ENCODE peak calls at places on chromosomes 11 and 22, in four cellular contexts. L is aorta, U is upper lobe of right lung, F is PC-3. Q is an unnamed sample. For H3K4me1, the result is how much of the 10 kb centered on the place peaks cover.

GRCh38 chr11:71182791-71183556 is 69.4 kb downstream of the SHANK2 start:
- DNase-seq in L (no peak), U (no peak), F (no peak), Q (no peak)

GRCh38 chr22:39130892-39131855 is 21.3 kb downstream of the CBX7 start:
- DNase-seq in L (peak), U (no peak), F (no peak), Q (no peak)

GRCh38 chr22:48951836-48952235 is 875.8 kb downstream of the BRD1 start:
- DNase-seq in L (no peak), U (no peak), F (no peak), Q (no peak)

GRCh38 chr22:26842103-26842502 is 184.7 kb downstream of the MIAT start:
- DNase-seq in L (no peak), U (no peak), F (no peak), Q (no peak)

GRCh38 chr11:45500457-45500856 is 165.0 kb downstream of the CHST1 start:
- DNase-seq in L (no peak), U (no peak), F (no peak), Q (no peak)

GRCh38 chr11:122516686-122517085 is 138.8 kb upstream of the UBASH3B start:
- DNase-seq in L (no peak), U (no peak), F (no peak), Q (no peak)

GRCh38 chr11:81197396-81197795 is 1536.3 kb downstream of the FAM181B start:
- DNase-seq in L (no peak), U (no peak), F (no peak), Q (no peak)

GRCh38 chr11:35282226-35282882 is 137.0 kb downstream of the SLC1A2 start:
- DNase-seq in L (no peak), U (no peak), F (no peak), Q (no peak)

GRCh38 chr11:59426361-59427067 is at the start of gene OR5A2:
- DNase-seq in L (no peak), U (no peak), F (peak), Q (no peak)

GRCh38 chr11:78417888-78418583 is 416 bp upstream of the GAB2 start:
- DNase-seq in L (peak), U (peak), F (peak), Q (peak)

GRCh38 chr11:131999084-131999483 is 628.7 kb downstream of the NTM start:
- DNase-seq in L (no peak), U (no peak), F (no peak), Q (no peak)

GRCh38 chr11:64934765-64935633 is 694 bp downstream of the GPHA2 start:
- DNase-seq in L (no peak), U (peak), F (no peak), Q (no peak)

GRCh38 chr22:30221121-30221992 is 25.2 kb downstream of the LIF start:
- DNase-seq in L (no peak), U (no peak), F (no peak), Q (no peak)

GRCh38 chr11:62501432-62501891 is 45.1 kb downstream of the AHNAK start:
- DNase-seq in L (no peak), U (no peak), F (no peak), Q (peak)

GRCh38 chr11:74019104-74019738 is 10.3 kb upstream of the UCP3 start:
- DNase-seq in L (no peak), U (no peak), F (no peak), Q (no peak)

GRCh38 chr11:62539238-62539925 is 7.2 kb downstream of the AHNAK start:
- DNase-seq in L (peak), U (peak), F (peak), Q (peak)

GRCh38 chr11:70067591-70068341 is 10.4 kb upstream of the ANO1 start:
- DNase-seq in L (no peak), U (no peak), F (peak), Q (no peak)

GRCh38 chr11:33692013-33692504 is 8.6 kb downstream of the C11orf91 start:
- DNase-seq in L (peak), U (no peak), F (peak), Q (peak)

GRCh38 chr11:10659339-10660216 is 34.0 kb downstream of the IRAG1 start:
- DNase-seq in L (peak), U (peak), F (peak), Q (no peak)

GRCh38 chr11:75924966-75925784 is 110.2 kb downstream of the UVRAG start:
- DNase-seq in L (no peak), U (no peak), F (peak), Q (peak)

GRCh38 chr11:126318642-126319373 is 14.9 kb downstream of the DCPS start:
- DNase-seq in L (peak), U (no peak), F (peak), Q (peak)

GRCh38 chr11:132158696-132159095 is 788.3 kb downstream of the NTM start:
- DNase-seq in L (no peak), U (no peak), F (peak), Q (no peak)

GRCh38 chr22:43180670-43181069 is 6.3 kb downstream of the TTLL12 start:
- DNase-seq in L (peak), U (no peak), F (no peak), Q (no peak)

GRCh38 chr11:108788565-108789199 is 123.8 kb downstream of the DDX10 start:
- DNase-seq in L (no peak), U (no peak), F (peak), Q (no peak)

GRCh38 chr11:2846056-2846455 is 39.5 kb downstream of the CDKN1C start:
- DNase-seq in L (no peak), U (no peak), F (no peak), Q (no peak)

GRCh38 chr11:74141274-74141695 is 29.5 kb downstream of the C2CD3 start:
- DNase-seq in L (no peak), U (no peak), F (peak), Q (no peak)

GRCh38 chr22:27488456-27489224 is 312.9 kb downstream of the MN1 start:
- DNase-seq in L (peak), U (no peak), F (peak), Q (no peak)

GRCh38 chr11:65362320-65362931 is 7.9 kb downstream of the TIGD3 start:
- DNase-seq in L (no peak), U (no peak), F (no peak), Q (no peak)

GRCh38 chr11:13183094-13183825 is 94.3 kb upstream of the BMAL1 start:
- DNase-seq in L (no peak), U (no peak), F (peak), Q (no peak)

GRCh38 chr11:6387811-6388599 is 2.3 kb upstream of the SMPD1 start:
- DNase-seq in L (no peak), U (no peak), F (no peak), Q (no peak)

GRCh38 chr11:76007179-76007578 is 192.2 kb downstream of the UVRAG start:
- DNase-seq in L (no peak), U (no peak), F (no peak), Q (no peak)

GRCh38 chr22:37566329-37566837 is 6.1 kb downstream of the CDC42EP1 start:
- DNase-seq in L (peak), U (peak), F (no peak), Q (no peak)

GRCh38 chr22:37565830-37566229 is 5.5 kb downstream of the CDC42EP1 start:
- DNase-seq in L (no peak), U (no peak), F (no peak), Q (no peak)

GRCh38 chr22:37562049-37562784 is 1.9 kb downstream of the CDC42EP1 start:
- DNase-seq in L (no peak), U (no peak), F (no peak), Q (no peak)

GRCh38 chr22:37563153-37564081 is 3.1 kb downstream of the CDC42EP1 start:
- DNase-seq in L (peak), U (peak), F (peak), Q (peak)

DNA sequence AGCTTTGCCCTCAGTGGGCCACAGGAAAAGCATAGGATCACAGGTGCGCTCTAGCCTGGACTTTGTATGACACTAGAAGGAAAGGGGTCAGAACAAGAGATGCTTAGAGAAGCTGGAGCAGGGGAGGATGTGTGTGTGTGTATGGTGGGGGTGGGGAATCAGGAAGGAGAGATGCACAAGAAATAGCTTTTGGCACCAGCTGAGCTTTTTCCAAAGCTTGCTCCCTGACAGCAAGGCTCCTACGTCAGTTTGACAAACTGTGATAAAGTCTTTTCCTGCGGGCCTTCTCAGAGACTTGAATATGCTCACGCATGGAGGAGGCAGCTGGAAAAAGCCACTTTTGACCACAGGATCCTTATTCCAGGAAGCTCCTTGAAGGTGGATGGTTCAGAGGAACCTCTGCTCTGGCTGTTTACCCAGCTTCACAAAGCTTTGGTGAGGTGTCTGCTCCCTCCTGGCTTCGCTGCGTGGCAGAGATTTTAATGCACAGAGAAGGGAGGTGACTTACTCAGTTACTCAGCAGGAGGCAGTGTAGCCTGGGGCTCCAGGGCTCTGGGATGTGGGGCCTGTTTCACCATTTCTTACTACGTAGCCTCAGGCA is 3.9 kb downstream of the CDC42EP1 start:
- DNase-seq in L (no peak), U (no peak), F (no peak), Q (no peak)
- H3K4me1 ChIP-seq in L (under half), U (half or more), F (half or more), Q (half or more)

GRCh38 chr11:111300569-111300968 is 2.2 kb downstream of the POU2AF3 start:
- DNase-seq in L (no peak), U (no peak), F (no peak), Q (no peak)

GRCh38 chr11:111301004-111301839 is 2.9 kb downstream of the POU2AF3 start:
- DNase-seq in L (no peak), U (no peak), F (no peak), Q (no peak)

GRCh38 chr11:111301840-111302113 is 3.4 kb downstream of the POU2AF3 start:
- DNase-seq in L (no peak), U (no peak), F (no peak), Q (no peak)

GRCh38 chr11:111303476-111303875 is 5.1 kb downstream of the POU2AF3 start:
- DNase-seq in L (no peak), U (no peak), F (peak), Q (no peak)

DNA sequence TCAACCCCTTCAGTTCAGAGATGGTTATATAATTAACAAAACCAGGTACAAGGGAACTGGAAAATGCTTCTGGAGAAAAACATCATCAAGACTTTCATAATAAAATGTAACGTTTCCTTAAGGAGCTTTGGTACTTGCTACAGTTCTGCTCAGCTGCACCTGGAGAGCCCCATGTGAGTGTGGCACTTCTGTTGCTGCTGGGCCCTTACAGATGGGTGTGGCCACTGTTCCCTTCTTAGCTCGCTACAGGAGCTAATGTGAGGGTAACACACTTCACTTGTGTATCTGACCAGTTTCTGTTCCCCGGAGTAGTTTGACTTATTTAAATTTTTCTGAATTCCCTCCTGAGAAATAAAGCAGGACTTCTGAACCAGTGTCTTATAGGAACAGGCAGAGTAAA is 4.0 kb downstream of the POU2AF3 start:
- DNase-seq in L (no peak), U (peak), F (no peak), Q (no peak)
- H3K27ac ChIP-seq in L (no peak), U (peak), F (no peak), Q (no peak)

DNA sequence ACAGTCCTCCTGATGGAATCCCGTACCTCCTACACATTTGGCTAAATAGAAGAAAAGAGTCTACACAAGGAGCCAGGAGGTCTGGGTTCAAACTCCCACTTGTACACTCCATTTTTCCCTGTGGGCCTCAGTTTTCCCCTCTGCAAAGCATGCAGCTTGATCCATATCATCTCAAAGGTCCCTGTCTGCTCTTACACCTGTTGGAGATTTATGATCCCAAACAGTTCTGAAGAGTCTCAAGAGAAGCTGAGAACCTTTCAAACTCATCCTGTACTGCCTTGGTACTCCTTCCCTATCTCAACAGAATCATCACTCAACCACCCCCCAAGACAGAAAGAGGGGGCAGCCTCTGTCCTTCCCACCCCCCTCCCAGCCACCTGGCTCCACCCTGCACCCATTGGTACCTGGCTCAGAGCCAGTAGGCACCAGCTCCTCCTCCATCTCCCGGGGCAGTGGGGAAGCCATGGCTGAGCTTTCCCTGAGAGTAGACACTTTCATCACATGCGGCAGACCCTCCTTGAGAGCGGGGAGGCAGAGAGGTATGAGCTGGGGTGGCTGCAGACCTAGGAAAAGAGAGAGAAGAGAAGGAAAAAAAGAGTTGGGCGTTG is 3.3 kb downstream of the TNKS1BP1 start:
- DNase-seq in L (peak), U (no peak), F (no peak), Q (no peak)
- H3K4me1 ChIP-seq in L (under half), U (half or more), F (under half), Q (half or more)

GRCh38 chr11:43358670-43359431 is at the start of gene TTC17:
- DNase-seq in L (peak), U (peak), F (peak), Q (peak)
- H3K27ac ChIP-seq in L (peak), U (peak), F (peak), Q (peak)

Q was measured in left ventricle myocardium inferior.